ENCODE peak calls at places on chromosomes 4 and X, in four cellular contexts. N, T, C and U are unnamed samples.

GRCh38 chrX:13432776-13433605 is 113.1 kb upstream of the ATXN3L start:
- DNase-seq in C (no peak), T (no peak), N (no peak), U (no peak)

GRCh38 chr4:38313175-38313574 is 350.8 kb upstream of the KLF3 start:
- DNase-seq in T (no peak), C (no peak), N (no peak), U (no peak)

GRCh38 chr4:16579866-16580265 is 318.6 kb downstream of the LDB2 start:
- DNase-seq in T (no peak), N (no peak), C (no peak), U (no peak)

GRCh38 chrX:104288269-104288668 is 33.5 kb upstream of the ESX1 start:
- DNase-seq in N (no peak), C (no peak), T (no peak), U (no peak)

GRCh38 chrX:130705591-130705990 is 197.4 kb downstream of the ENOX2 start:
- DNase-seq in T (no peak), C (no peak), N (no peak), U (no peak)

GRCh38 chrX:275476-275966 is 5.7 kb upstream of the PLCXD1 start:
- DNase-seq in C (no peak), N (peak; percentile 73), T (peak; percentile 82), U (no peak)

GRCh38 chr4:42655248-42655647 is 1.7 kb downstream of the ATP8A1 start:
- DNase-seq in T (no peak), N (no peak), C (no peak), U (no peak)

GRCh38 chr4:136009258-136009832 is 1522.9 kb downstream of the PCDH18 start:
- DNase-seq in T (no peak), C (no peak), N (no peak), U (no peak)

GRCh38 chr4:44221407-44221806 is 227.2 kb downstream of the KCTD8 start:
- DNase-seq in N (no peak), T (no peak), C (no peak), U (no peak)

GRCh38 chrX:151711787-151712186 is 4.0 kb upstream of the FATE1 start:
- DNase-seq in T (no peak), N (peak; percentile 23), C (no peak), U (no peak)

GRCh38 chr4:111883557-111883999 is 261.7 kb upstream of the FAM241A start:
- DNase-seq in T (no peak), N (no peak), C (no peak), U (no peak)

GRCh38 chr4:98851806-98852205 is 77.1 kb downstream of the EIF4E start:
- DNase-seq in T (no peak), C (no peak), N (no peak), U (no peak)

GRCh38 chrX:110210417-110211139 is 107.3 kb downstream of the AMMECR1 start:
- DNase-seq in N (no peak), T (no peak), C (no peak), U (no peak)

GRCh38 chrX:20237864-20238263 is 28.8 kb downstream of the RPS6KA3 start:
- DNase-seq in T (no peak), C (no peak), N (no peak), U (no peak)

GRCh38 chr4:56424697-56425514 is 10.5 kb downstream of the PPAT start:
- DNase-seq in N (no peak), C (no peak), T (no peak), U (peak; percentile 34)

GRCh38 chr4:55727746-55728145 is 91.6 kb upstream of the NMU start:
- DNase-seq in C (no peak), N (no peak), T (no peak), U (no peak)

GRCh38 chr4:169250796-169251195 is 20.0 kb downstream of the SH3RF1 start:
- DNase-seq in N (no peak), T (no peak), C (no peak), U (no peak)

GRCh38 chr4:73776363-73776762 is 36.0 kb downstream of the CXCL8 start:
- DNase-seq in N (no peak), C (no peak), T (no peak), U (no peak)

GRCh38 chr4:41991916-41992767 is 1.8 kb downstream of the SLC30A9 start:
- DNase-seq in N (no peak), T (no peak), C (no peak), U (no peak)

GRCh38 chrX:132489256-132490085 is 633 bp upstream of the MBNL3 start:
- DNase-seq in N (peak; percentile 84), C (peak; percentile 11), T (peak; percentile 92), U (peak; percentile 33)

GRCh38 chr4:110970642-110971041 is 347.8 kb upstream of the PITX2 start:
- DNase-seq in C (peak; percentile 39), N (no peak), T (no peak), U (no peak)

GRCh38 chr4:130359537-130359936 is 1263.6 kb downstream of the C4orf33 start:
- DNase-seq in N (no peak), T (no peak), C (no peak), U (no peak)

GRCh38 chrX:727738-728621 is 97.4 kb downstream of the SHOX start:
- DNase-seq in N (no peak), T (no peak), C (peak; percentile 24), U (no peak)

GRCh38 chrX:118603981-118604380 is 108.4 kb downstream of the DOCK11 start:
- DNase-seq in T (no peak), N (no peak), C (peak; percentile 38), U (peak; percentile 36)

GRCh38 chr4:148787831-148788477 is 345.7 kb upstream of the NR3C2 start:
- DNase-seq in N (no peak), C (no peak), T (no peak), U (no peak)

GRCh38 chrX:16511776-16512400 is 138.1 kb upstream of the S100G start:
- DNase-seq in N (no peak), T (no peak), C (no peak), U (no peak)

GRCh38 chr4:59762344-59762743 is 1437.8 kb upstream of the ADGRL3 start:
- DNase-seq in T (no peak), C (no peak), N (no peak), U (no peak)

GRCh38 chrX:72305286-72306084 is at the start of gene CITED1:
- DNase-seq in N (no peak), T (no peak), C (peak; percentile 18), U (no peak)

GRCh38 chr4:132934901-132935300 is 214.2 kb upstream of the PCDH10 start:
- DNase-seq in T (no peak), C (no peak), N (no peak), U (no peak)

GRCh38 chr4:4317496-4318232 is 27.6 kb downstream of the ZBTB49 start:
- DNase-seq in C (no peak), T (no peak), N (peak; percentile 43), U (no peak)

GRCh38 chr4:4321951-4322688 is 32.1 kb downstream of the ZBTB49 start:
- DNase-seq in C (no peak), N (peak; percentile 32), T (no peak), U (no peak)

GRCh38 chr4:4320528-4320927 is 30.5 kb downstream of the ZBTB49 start:
- DNase-seq in N (peak; percentile 44), C (no peak), T (no peak), U (no peak)

GRCh38 chr4:4323705-4324534 is 33.9 kb downstream of the ZBTB49 start:
- DNase-seq in C (no peak), N (peak; percentile 19), T (no peak), U (no peak)

GRCh38 chr4:4320951-4321714 is 31.1 kb downstream of the ZBTB49 start:
- DNase-seq in T (no peak), N (peak; percentile 70), C (no peak), U (no peak)
- H3K27ac ChIP-seq in T (no peak overlapping the region), N (no peak overlapping the region), C (no peak overlapping the region), U (no peak overlapping the region)

GRCh38 chr4:153257151-153257620 is 52.9 kb downstream of the TRIM2 start:
- DNase-seq in C (peak; percentile 69), T (no peak), N (peak; percentile 75), U (no peak)
- H3K4me1 ChIP-seq in C (peaks cover 6% of the 10 kb centered on the region), T (peaks cover 6% of the 10 kb centered on the region), N (peaks cover 1% of the 10 kb centered on the region), U (no peaks in the 10 kb centered on the region)

GRCh38 chr4:6889736-6890324 is 19.8 kb upstream of the TBC1D14 start:
- DNase-seq in N (peak; percentile 55), C (no peak), T (no peak), U (no peak)
- H3K4me3 ChIP-seq in N (no peak overlapping the region), C (no peak overlapping the region), T (no peak overlapping the region), U (no peak overlapping the region)

DNA sequence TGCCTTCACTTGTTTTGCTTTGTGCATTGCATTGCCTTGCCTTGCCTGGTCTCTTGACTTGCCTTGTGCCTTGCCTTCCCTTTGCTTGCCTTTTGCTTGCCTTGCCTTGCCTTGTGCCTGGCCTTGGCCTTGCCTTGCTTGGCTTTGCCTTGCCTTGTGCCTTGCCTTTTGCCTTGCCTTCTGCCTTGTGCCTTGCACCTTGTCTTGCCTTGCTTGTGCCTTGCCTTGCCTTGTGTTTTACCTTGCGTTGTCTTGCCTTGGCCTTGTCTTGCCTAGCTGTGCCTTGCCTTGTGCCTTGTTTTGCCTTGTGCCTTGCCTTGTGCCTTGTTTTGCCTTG is 95.3 kb downstream of the TAB3 start:
- DNase-seq in T (peak; percentile 54), N (no peak), C (no peak), U (no peak)
- H3K27ac ChIP-seq in T (no peak overlapping the region), N (no peak overlapping the region), C (no peak overlapping the region), U (no peak overlapping the region)

GRCh38 chr4:8504279-8505007 is 63.9 kb downstream of the TRMT44 start:
- DNase-seq in N (no peak), C (no peak), T (peak; percentile 72), U (no peak)

GRCh38 chr4:8503801-8504200 is 63.2 kb downstream of the TRMT44 start:
- DNase-seq in T (no peak), C (no peak), N (no peak), U (no peak)

GRCh38 chr4:8502371-8502770 is 61.8 kb downstream of the TRMT44 start:
- DNase-seq in C (no peak), T (no peak), N (no peak), U (no peak)

GRCh38 chr4:8501781-8502180 is 61.2 kb downstream of the TRMT44 start:
- DNase-seq in C (no peak), N (no peak), T (no peak), U (no peak)

GRCh38 chr4:8502836-8503585 is 62.4 kb downstream of the TRMT44 start:
- DNase-seq in C (no peak), T (no peak), N (no peak), U (no peak)
- H3K4me1 ChIP-seq in C (peaks cover 26% of the 10 kb centered on the region), T (peaks cover 5% of the 10 kb centered on the region), N (peaks cover 3% of the 10 kb centered on the region), U (no peaks in the 10 kb centered on the region)